ENCODE peak calls at places on chromosomes 6 and 20, in six cellular contexts. P, O, F, W, Q and A are unnamed samples.

GRCh38 chr6:624979-625378 is 31.9 kb downstream of the HUS1B start:
- DNase-seq in P (no peak), O (peak), F (no peak), W (no peak), Q (no peak), A (no peak)

GRCh38 chr6:63576147-63576772 is 4.0 kb downstream of the LOC128125822 start:
- DNase-seq in P (no peak), O (no peak), F (no peak), W (no peak), Q (no peak), A (no peak)

GRCh38 chr6:33317418-33317667 is 201 bp downstream of the ZBTB22 start:
- DNase-seq in P (no peak), O (peak), F (no peak), W (peak), Q (no peak), A (no peak)

GRCh38 chr6:75602164-75602896 is 650 bp downstream of the SENP6 start:
- DNase-seq in P (peak), O (peak), F (peak), W (peak), Q (no peak), A (peak)

GRCh38 chr6:168040856-168041496 is 38.0 kb downstream of the FRMD1 start:
- DNase-seq in P (no peak), O (no peak), F (no peak), W (no peak), Q (no peak), A (no peak)

GRCh38 chr20:1894471-1894950 is 696 bp upstream of the SIRPA start:
- DNase-seq in P (no peak), O (peak), F (no peak), W (no peak), Q (no peak), A (no peak)

GRCh38 chr6:45590225-45590624 is 212.5 kb upstream of the SUPT3H start:
- DNase-seq in P (peak), O (no peak), F (no peak), W (no peak), Q (no peak), A (no peak)

GRCh38 chr20:44134897-44135810 is 51.8 kb downstream of the JPH2 start:
- DNase-seq in P (no peak), O (no peak), F (no peak), W (no peak), Q (no peak), A (no peak)

GRCh38 chr6:28648035-28648877 is 122.6 kb downstream of the GPX5 start:
- DNase-seq in P (peak), O (peak), F (no peak), W (no peak), Q (no peak), A (peak)

GRCh38 chr6:38865521-38866174 is 150.5 kb downstream of the DNAH8 start:
- DNase-seq in P (no peak), O (no peak), F (no peak), W (no peak), Q (no peak), A (no peak)

GRCh38 chr6:37826188-37826587 is 6.7 kb downstream of the ZFAND3 start:
- DNase-seq in P (no peak), O (no peak), F (no peak), W (no peak), Q (no peak), A (no peak)

GRCh38 chr20:10625641-10626040 is 48.2 kb downstream of the JAG1 start:
- DNase-seq in P (no peak), O (no peak), F (no peak), W (no peak), Q (no peak), A (no peak)

GRCh38 chr20:24064915-24065314 is 76.3 kb upstream of the GGTLC1 start:
- DNase-seq in P (no peak), O (no peak), F (no peak), W (no peak), Q (no peak), A (no peak)

GRCh38 chr20:63478346-63479302 is 6.2 kb upstream of the KCNQ2 start:
- DNase-seq in P (no peak), O (no peak), F (no peak), W (no peak), Q (no peak), A (no peak)

GRCh38 chr6:56101141-56101553 is 146.2 kb downstream of the COL21A1 start:
- DNase-seq in P (no peak), O (peak), F (no peak), W (peak), Q (no peak), A (no peak)

GRCh38 chr6:25601797-25602679 is 50.0 kb upstream of the SCGN start:
- DNase-seq in P (peak), O (peak), F (no peak), W (peak), Q (no peak), A (no peak)

GRCh38 chr20:41172296-41173140 is 35.2 kb downstream of the PLCG1 start:
- DNase-seq in P (no peak), O (no peak), F (no peak), W (no peak), Q (no peak), A (peak)

GRCh38 chr6:159758031-159759001 is 3.5 kb upstream of the ACAT2 start:
- DNase-seq in P (no peak), O (peak), F (no peak), W (no peak), Q (no peak), A (no peak)

GRCh38 chr6:55636406-55637102 is 57.6 kb upstream of the HMGCLL1 start:
- DNase-seq in P (no peak), O (no peak), F (no peak), W (no peak), Q (no peak), A (no peak)

GRCh38 chr6:35603326-35604202 is 85.2 kb downstream of the FKBP5 start:
- DNase-seq in P (peak), O (no peak), F (no peak), W (no peak), Q (no peak), A (no peak)

GRCh38 chr20:8509809-8510208 is 377.7 kb downstream of the PLCB1 start:
- DNase-seq in P (no peak), O (no peak), F (no peak), W (no peak), Q (no peak), A (no peak)

GRCh38 chr6:36977470-36977941 is 8.5 kb downstream of the MTCH1 start:
- DNase-seq in P (no peak), O (no peak), F (peak), W (no peak), Q (no peak), A (no peak)

GRCh38 chr6:21748343-21749063 is 155.0 kb downstream of the SOX4 start:
- DNase-seq in P (no peak), O (no peak), F (no peak), W (no peak), Q (no peak), A (no peak)